ENCODE peak calls at places on chromosome 3, in ten cellular contexts. O is tibial nerve, Y is OCI-LY7, U is SJCRH30, J is cardiac muscle cell, W is prostate gland, Z is H9, M is stomach, D is hepatocyte, K is pancreas. R is an unnamed sample.

GRCh38 chr3:9878700-9879099 is 1.4 kb downstream of the CIDEC start:
- DNase-seq in O (peak; percentile 30), Y (no peak), U (no peak), J (no peak), W (no peak), Z (no peak), M (peak; percentile 59), D (peak; percentile 82), K (no peak), R (no peak)

GRCh38 chr3:43032217-43032545 is 53.1 kb downstream of the GASK1A start:
- DNase-seq in O (no peak), Y (no peak), U (no peak), J (no peak), W (no peak), Z (no peak), M (no peak), D (no peak), K (no peak), R (no peak)

GRCh38 chr3:166362698-166363097 is 525.5 kb upstream of the BCHE start:
- DNase-seq in O (no peak), Y (no peak), U (no peak), J (no peak), W (no peak), Z (no peak), M (no peak), D (no peak), K (no peak), R (no peak)

GRCh38 chr3:143167956-143168355 is 48.4 kb downstream of the CHST2 start:
- DNase-seq in O (no peak), Y (no peak), U (no peak), J (no peak), W (no peak), Z (no peak), M (no peak), D (no peak), K (no peak), R (no peak)

GRCh38 chr3:28590851-28591250 is 242.2 kb upstream of the AZI2 start:
- DNase-seq in O (no peak), Y (no peak), U (peak; percentile 22), J (no peak), W (no peak), Z (no peak), M (no peak), D (no peak), K (no peak), R (no peak)

GRCh38 chr3:12662593-12663310 is 1.2 kb downstream of the RAF1 start:
- DNase-seq in O (peak; percentile 13), Y (peak; percentile 59), U (peak; percentile 73), J (peak; percentile 66), W (peak; percentile 30), Z (no peak), M (peak; percentile 48), D (peak; percentile 59), K (peak; percentile 74), R (peak; percentile 49)

GRCh38 chr3:120418446-120418845 is 32.3 kb downstream of the FSTL1 start:
- DNase-seq in O (no peak), Y (no peak), U (no peak), J (no peak), W (no peak), Z (no peak), M (no peak), D (no peak), K (no peak), R (no peak)

GRCh38 chr3:151690645-151691044 is 43.1 kb upstream of the AADACL2 start:
- DNase-seq in O (no peak), Y (no peak), U (no peak), J (no peak), W (no peak), Z (no peak), M (no peak), D (no peak), K (no peak), R (no peak)

GRCh38 chr3:105401691-105402149 is 35.0 kb downstream of the ALCAM start:
- DNase-seq in O (no peak), Y (no peak), U (no peak), J (no peak), W (no peak), Z (no peak), M (no peak), D (no peak), K (no peak), R (no peak)

GRCh38 chr3:138511990-138512389 is 77.6 kb downstream of the ESYT3 start:
- DNase-seq in O (no peak), Y (no peak), U (no peak), J (no peak), W (no peak), Z (no peak), M (no peak), D (no peak), K (no peak), R (no peak)

GRCh38 chr3:53229606-53230005 is 26.2 kb downstream of the TKT start:
- DNase-seq in O (no peak), Y (no peak), U (no peak), J (no peak), W (no peak), Z (no peak), M (no peak), D (no peak), K (no peak), R (no peak)

DNA sequence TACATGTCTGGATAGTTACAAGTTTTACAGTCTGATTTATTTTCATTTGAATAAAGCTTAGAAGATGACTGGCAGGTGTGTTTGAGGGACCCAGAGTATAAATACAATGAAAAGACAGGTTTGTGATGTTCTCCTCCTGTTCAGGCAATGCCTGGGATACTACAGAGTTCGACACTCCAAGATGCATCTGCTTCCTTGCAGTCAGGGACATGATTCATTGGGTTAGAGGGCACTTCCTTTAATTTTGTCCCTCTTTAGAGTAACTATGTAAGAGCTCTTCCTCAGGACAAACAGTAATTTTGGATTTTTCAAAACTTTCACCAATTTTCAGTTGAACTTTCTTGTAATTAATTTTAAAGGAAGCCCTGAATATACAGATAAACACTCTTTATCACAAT is 102.0 kb downstream of the LMLN start:
- DNase-seq in O (no peak), Y (no peak), U (no peak), J (no peak), W (no peak), Z (no peak), M (no peak), D (no peak), K (no peak), R (no peak)
- H3K4me1 ChIP-seq in O (no peaks in the 10 kb centered on the region), Y (peaks cover under 1% of the 10 kb centered on the region), U (no peaks in the 10 kb centered on the region), J (no peaks in the 10 kb centered on the region), W (no peaks in the 10 kb centered on the region), Z (no peaks in the 10 kb centered on the region), M (no peaks in the 10 kb centered on the region), D (no peaks in the 10 kb centered on the region), K (no peaks in the 10 kb centered on the region), R (no peaks in the 10 kb centered on the region)

GRCh38 chr3:71011565-71012287 is 571.8 kb downstream of the FOXP1 start:
- DNase-seq in O (no peak), Y (peak; percentile 44), U (no peak), J (no peak), W (peak; percentile 39), Z (no peak), M (no peak), D (no peak), K (no peak), R (no peak)

GRCh38 chr3:71010731-71011455 is 572.6 kb downstream of the FOXP1 start:
- DNase-seq in O (no peak), Y (peak; percentile 55), U (no peak), J (no peak), W (no peak), Z (no peak), M (no peak), D (no peak), K (no peak), R (no peak)

GRCh38 chr3:71005797-71006321 is 577.7 kb downstream of the FOXP1 start:
- DNase-seq in O (no peak), Y (no peak), U (no peak), J (no peak), W (no peak), Z (no peak), M (no peak), D (no peak), K (no peak), R (no peak)

GRCh38 chr3:71008350-71008923 is 575.1 kb downstream of the FOXP1 start:
- DNase-seq in O (no peak), Y (no peak), U (peak; percentile 64), J (no peak), W (no peak), Z (no peak), M (no peak), D (no peak), K (no peak), R (no peak)

GRCh38 chr3:71006810-71007785 is 576.4 kb downstream of the FOXP1 start:
- DNase-seq in O (no peak), Y (peak; percentile 74), U (peak; percentile 40), J (peak; percentile 38), W (no peak), Z (no peak), M (no peak), D (peak; percentile 17), K (no peak), R (peak; percentile 41)
- H3K4me1 ChIP-seq in O (peaks cover 15% of the 10 kb centered on the region), Y (peaks cover 64% of the 10 kb centered on the region), U (peaks cover 9% of the 10 kb centered on the region), J (peaks cover 11% of the 10 kb centered on the region), W (peaks cover 15% of the 10 kb centered on the region), Z (no peaks in the 10 kb centered on the region), M (peaks cover 100% of the 10 kb centered on the region), D (peaks cover 9% of the 10 kb centered on the region), K (peaks cover 55% of the 10 kb centered on the region), R (peaks cover 31% of the 10 kb centered on the region)

GRCh38 chr3:98971183-98971681 is 69.7 kb upstream of the DCBLD2 start:
- DNase-seq in O (no peak), Y (no peak), U (no peak), J (no peak), W (no peak), Z (no peak), M (no peak), D (no peak), K (no peak), R (peak; percentile 81)

GRCh38 chr3:98972720-98973119 is 71.2 kb upstream of the DCBLD2 start:
- DNase-seq in O (no peak), Y (no peak), U (no peak), J (no peak), W (no peak), Z (no peak), M (no peak), D (no peak), K (no peak), R (no peak)

GRCh38 chr3:98974442-98974841 is 72.9 kb upstream of the DCBLD2 start:
- DNase-seq in O (no peak), Y (no peak), U (no peak), J (no peak), W (no peak), Z (no peak), M (no peak), D (no peak), K (no peak), R (no peak)

GRCh38 chr3:98969295-98969694 is 67.8 kb upstream of the DCBLD2 start:
- DNase-seq in O (no peak), Y (no peak), U (no peak), J (no peak), W (no peak), Z (no peak), M (no peak), D (no peak), K (no peak), R (no peak)

GRCh38 chr3:98972155-98972554 is 70.7 kb upstream of the DCBLD2 start:
- DNase-seq in O (no peak), Y (no peak), U (no peak), J (no peak), W (no peak), Z (no peak), M (no peak), D (no peak), K (no peak), R (no peak)
- H3K4me1 ChIP-seq in O (no peaks in the 10 kb centered on the region), Y (no peaks in the 10 kb centered on the region), U (peaks cover 5% of the 10 kb centered on the region), J (no peaks in the 10 kb centered on the region), W (no peaks in the 10 kb centered on the region), Z (no peaks in the 10 kb centered on the region), M (no peaks in the 10 kb centered on the region), D (no peaks in the 10 kb centered on the region), K (no peaks in the 10 kb centered on the region), R (peaks cover 8% of the 10 kb centered on the region)

GRCh38 chr3:72261566-72262564 is 476.9 kb upstream of the PROK2 start:
- DNase-seq in O (no peak), Y (no peak), U (no peak), J (no peak), W (no peak), Z (no peak), M (no peak), D (no peak), K (no peak), R (no peak)
- H3K4me1 ChIP-seq in O (peaks cover 4% of the 10 kb centered on the region), Y (peaks cover 7% of the 10 kb centered on the region), U (no peaks in the 10 kb centered on the region), J (peaks cover 15% of the 10 kb centered on the region), W (peaks cover 2% of the 10 kb centered on the region), Z (peaks cover 5% of the 10 kb centered on the region), M (peaks cover 27% of the 10 kb centered on the region), D (peaks cover 8% of the 10 kb centered on the region), K (no peaks in the 10 kb centered on the region), R (no peaks in the 10 kb centered on the region)